ENCODE peak calls at places on chromosomes 4 and X, in six cellular contexts. One of them, this sample, is unnamed.

GRCh38 chr4:169208090-169208455 is 62.7 kb downstream of the SH3RF1 start:
- DNase-seq in right lobe of liver: no peak
- DNase-seq in stimulated activated CD4-positive, alpha-beta T cell treated with anti-CD3 and anti-CD28 coated beads, Interleukin-4, amount 100 ng/mL, for 48 hours: no peak
- DNase-seq in GM18507: no peak
- DNase-seq in sigmoid colon: no peak
- DNase-seq in A172: no peak
- DNase-seq in this sample: no peak

GRCh38 chr4:77621254-77621653 is 15.6 kb downstream of the CXCL13 start:
- DNase-seq in right lobe of liver: no peak
- DNase-seq in stimulated activated CD4-positive, alpha-beta T cell treated with anti-CD3 and anti-CD28 coated beads, Interleukin-4, amount 100 ng/mL, for 48 hours: no peak
- DNase-seq in GM18507: no peak
- DNase-seq in sigmoid colon: no peak
- DNase-seq in A172: no peak
- DNase-seq in this sample: no peak

GRCh38 chr4:184375027-184375426 is 99.3 kb downstream of the IRF2 start:
- DNase-seq in right lobe of liver: no peak
- DNase-seq in stimulated activated CD4-positive, alpha-beta T cell treated with anti-CD3 and anti-CD28 coated beads, Interleukin-4, amount 100 ng/mL, for 48 hours: no peak
- DNase-seq in GM18507: no peak
- DNase-seq in sigmoid colon: no peak
- DNase-seq in A172: no peak
- DNase-seq in this sample: no peak

GRCh38 chr4:139208404-139208945 is 31.5 kb upstream of the ELF2 start:
- DNase-seq in right lobe of liver: no peak
- DNase-seq in stimulated activated CD4-positive, alpha-beta T cell treated with anti-CD3 and anti-CD28 coated beads, Interleukin-4, amount 100 ng/mL, for 48 hours: no peak
- DNase-seq in GM18507: no peak
- DNase-seq in sigmoid colon: peak
- DNase-seq in A172: no peak
- DNase-seq in this sample: no peak

GRCh38 chrX:13126785-13127184 is 82.4 kb upstream of the FAM9C start:
- DNase-seq in right lobe of liver: no peak
- DNase-seq in stimulated activated CD4-positive, alpha-beta T cell treated with anti-CD3 and anti-CD28 coated beads, Interleukin-4, amount 100 ng/mL, for 48 hours: no peak
- DNase-seq in GM18507: no peak
- DNase-seq in sigmoid colon: no peak
- DNase-seq in A172: peak
- DNase-seq in this sample: no peak

GRCh38 chr4:172995704-172996103 is 172.9 kb upstream of the GALNT7 start:
- DNase-seq in right lobe of liver: no peak
- DNase-seq in stimulated activated CD4-positive, alpha-beta T cell treated with anti-CD3 and anti-CD28 coated beads, Interleukin-4, amount 100 ng/mL, for 48 hours: no peak
- DNase-seq in GM18507: no peak
- DNase-seq in sigmoid colon: no peak
- DNase-seq in A172: no peak
- DNase-seq in this sample: no peak

GRCh38 chrX:25206761-25207160 is 191.0 kb upstream of the ARX start:
- DNase-seq in right lobe of liver: no peak
- DNase-seq in stimulated activated CD4-positive, alpha-beta T cell treated with anti-CD3 and anti-CD28 coated beads, Interleukin-4, amount 100 ng/mL, for 48 hours: no peak
- DNase-seq in GM18507: no peak
- DNase-seq in sigmoid colon: no peak
- DNase-seq in A172: peak
- DNase-seq in this sample: no peak

GRCh38 chrX:39869846-39870601 is 227.7 kb downstream of the BCOR start:
- DNase-seq in right lobe of liver: no peak
- DNase-seq in stimulated activated CD4-positive, alpha-beta T cell treated with anti-CD3 and anti-CD28 coated beads, Interleukin-4, amount 100 ng/mL, for 48 hours: peak
- DNase-seq in GM18507: no peak
- DNase-seq in sigmoid colon: no peak
- DNase-seq in A172: peak
- DNase-seq in this sample: no peak

GRCh38 chr4:97867557-97868091 is 275.7 kb downstream of the STPG2 start:
- DNase-seq in right lobe of liver: no peak
- DNase-seq in stimulated activated CD4-positive, alpha-beta T cell treated with anti-CD3 and anti-CD28 coated beads, Interleukin-4, amount 100 ng/mL, for 48 hours: no peak
- DNase-seq in GM18507: no peak
- DNase-seq in sigmoid colon: no peak
- DNase-seq in A172: no peak
- DNase-seq in this sample: no peak

GRCh38 chr4:152535236-152535902 is 523 bp downstream of the FBXW7 start:
- DNase-seq in right lobe of liver: no peak
- DNase-seq in stimulated activated CD4-positive, alpha-beta T cell treated with anti-CD3 and anti-CD28 coated beads, Interleukin-4, amount 100 ng/mL, for 48 hours: peak
- DNase-seq in GM18507: no peak
- DNase-seq in sigmoid colon: peak
- DNase-seq in A172: no peak
- DNase-seq in this sample: peak

GRCh38 chr4:159389756-159390155 is 286.9 kb downstream of the RAPGEF2 start:
- DNase-seq in right lobe of liver: no peak
- DNase-seq in stimulated activated CD4-positive, alpha-beta T cell treated with anti-CD3 and anti-CD28 coated beads, Interleukin-4, amount 100 ng/mL, for 48 hours: no peak
- DNase-seq in GM18507: no peak
- DNase-seq in sigmoid colon: no peak
- DNase-seq in A172: no peak
- DNase-seq in this sample: peak

GRCh38 chr4:186924723-186925122 is 201.1 kb upstream of the FAT1 start:
- DNase-seq in right lobe of liver: no peak
- DNase-seq in stimulated activated CD4-positive, alpha-beta T cell treated with anti-CD3 and anti-CD28 coated beads, Interleukin-4, amount 100 ng/mL, for 48 hours: no peak
- DNase-seq in GM18507: no peak
- DNase-seq in sigmoid colon: no peak
- DNase-seq in A172: no peak
- DNase-seq in this sample: no peak

GRCh38 chr4:135120190-135120589 is 918.6 kb upstream of the PABPC4L start:
- DNase-seq in right lobe of liver: no peak
- DNase-seq in stimulated activated CD4-positive, alpha-beta T cell treated with anti-CD3 and anti-CD28 coated beads, Interleukin-4, amount 100 ng/mL, for 48 hours: no peak
- DNase-seq in GM18507: no peak
- DNase-seq in sigmoid colon: no peak
- DNase-seq in A172: no peak
- DNase-seq in this sample: no peak

GRCh38 chr4:69830529-69831269 is 29.2 kb downstream of the SULT1E1 start:
- DNase-seq in right lobe of liver: peak
- DNase-seq in stimulated activated CD4-positive, alpha-beta T cell treated with anti-CD3 and anti-CD28 coated beads, Interleukin-4, amount 100 ng/mL, for 48 hours: no peak
- DNase-seq in GM18507: no peak
- DNase-seq in sigmoid colon: no peak
- DNase-seq in A172: no peak
- DNase-seq in this sample: no peak

GRCh38 chr4:122614621-122615020 is 6.2 kb downstream of the IL21 start:
- DNase-seq in right lobe of liver: no peak
- DNase-seq in stimulated activated CD4-positive, alpha-beta T cell treated with anti-CD3 and anti-CD28 coated beads, Interleukin-4, amount 100 ng/mL, for 48 hours: no peak
- DNase-seq in GM18507: no peak
- DNase-seq in sigmoid colon: no peak
- DNase-seq in A172: no peak
- DNase-seq in this sample: no peak

GRCh38 chrX:101347859-101348451 is 587 bp downstream of the TIMM8A start:
- DNase-seq in right lobe of liver: peak
- DNase-seq in stimulated activated CD4-positive, alpha-beta T cell treated with anti-CD3 and anti-CD28 coated beads, Interleukin-4, amount 100 ng/mL, for 48 hours: no peak
- DNase-seq in GM18507: no peak
- DNase-seq in sigmoid colon: no peak
- DNase-seq in A172: no peak
- DNase-seq in this sample: no peak

GRCh38 chr4:24078347-24078962 is 188.6 kb upstream of the PPARGC1A start:
- DNase-seq in right lobe of liver: no peak
- DNase-seq in stimulated activated CD4-positive, alpha-beta T cell treated with anti-CD3 and anti-CD28 coated beads, Interleukin-4, amount 100 ng/mL, for 48 hours: no peak
- DNase-seq in GM18507: no peak
- DNase-seq in sigmoid colon: no peak
- DNase-seq in A172: no peak
- DNase-seq in this sample: no peak

GRCh38 chr4:1978226-1978625 is 30.5 kb downstream of the NELFA start:
- DNase-seq in right lobe of liver: no peak
- DNase-seq in stimulated activated CD4-positive, alpha-beta T cell treated with anti-CD3 and anti-CD28 coated beads, Interleukin-4, amount 100 ng/mL, for 48 hours: no peak
- DNase-seq in GM18507: no peak
- DNase-seq in sigmoid colon: no peak
- DNase-seq in A172: no peak
- DNase-seq in this sample: no peak

GRCh38 chrX:19911784-19912183 is 24.4 kb upstream of the SH3KBP1 start:
- DNase-seq in right lobe of liver: no peak
- DNase-seq in stimulated activated CD4-positive, alpha-beta T cell treated with anti-CD3 and anti-CD28 coated beads, Interleukin-4, amount 100 ng/mL, for 48 hours: no peak
- DNase-seq in GM18507: no peak
- DNase-seq in sigmoid colon: no peak
- DNase-seq in A172: no peak
- DNase-seq in this sample: no peak

GRCh38 chrX:17361620-17362019 is 13.4 kb upstream of the NHS start:
- DNase-seq in right lobe of liver: no peak
- DNase-seq in stimulated activated CD4-positive, alpha-beta T cell treated with anti-CD3 and anti-CD28 coated beads, Interleukin-4, amount 100 ng/mL, for 48 hours: no peak
- DNase-seq in GM18507: no peak
- DNase-seq in sigmoid colon: no peak
- DNase-seq in A172: peak
- DNase-seq in this sample: no peak

GRCh38 chr4:88087004-88087403 is 71.4 kb downstream of the ABCG2 start:
- DNase-seq in right lobe of liver: no peak
- DNase-seq in stimulated activated CD4-positive, alpha-beta T cell treated with anti-CD3 and anti-CD28 coated beads, Interleukin-4, amount 100 ng/mL, for 48 hours: no peak
- DNase-seq in GM18507: no peak
- DNase-seq in sigmoid colon: no peak
- DNase-seq in A172: no peak
- DNase-seq in this sample: no peak

GRCh38 chrX:100995469-100995868 is 26.0 kb downstream of the ARL13A start:
- DNase-seq in right lobe of liver: no peak
- DNase-seq in stimulated activated CD4-positive, alpha-beta T cell treated with anti-CD3 and anti-CD28 coated beads, Interleukin-4, amount 100 ng/mL, for 48 hours: peak
- DNase-seq in GM18507: no peak
- DNase-seq in sigmoid colon: no peak
- DNase-seq in A172: peak
- DNase-seq in this sample: no peak

GRCh38 chr4:519203-519651 is 20.2 kb downstream of the PIGG start:
- DNase-seq in right lobe of liver: no peak
- DNase-seq in stimulated activated CD4-positive, alpha-beta T cell treated with anti-CD3 and anti-CD28 coated beads, Interleukin-4, amount 100 ng/mL, for 48 hours: no peak
- DNase-seq in GM18507: no peak
- DNase-seq in sigmoid colon: no peak
- DNase-seq in A172: no peak
- DNase-seq in this sample: no peak

GRCh38 chr4:7428261-7429068 is 6.3 kb downstream of the PSAPL1 start:
- DNase-seq in right lobe of liver: peak
- DNase-seq in stimulated activated CD4-positive, alpha-beta T cell treated with anti-CD3 and anti-CD28 coated beads, Interleukin-4, amount 100 ng/mL, for 48 hours: no peak
- DNase-seq in GM18507: no peak
- DNase-seq in sigmoid colon: peak
- DNase-seq in A172: no peak
- DNase-seq in this sample: peak

GRCh38 chr4:27684501-27685077 is 823.9 kb downstream of the STIM2 start:
- DNase-seq in right lobe of liver: peak
- DNase-seq in stimulated activated CD4-positive, alpha-beta T cell treated with anti-CD3 and anti-CD28 coated beads, Interleukin-4, amount 100 ng/mL, for 48 hours: no peak
- DNase-seq in GM18507: no peak
- DNase-seq in sigmoid colon: peak
- DNase-seq in A172: peak
- DNase-seq in this sample: peak

GRCh38 chr4:24488399-24489164 is 95.8 kb downstream of the DHX15 start:
- DNase-seq in right lobe of liver: peak
- DNase-seq in stimulated activated CD4-positive, alpha-beta T cell treated with anti-CD3 and anti-CD28 coated beads, Interleukin-4, amount 100 ng/mL, for 48 hours: no peak
- DNase-seq in GM18507: peak
- DNase-seq in sigmoid colon: peak
- DNase-seq in A172: peak
- DNase-seq in this sample: peak

GRCh38 chr4:177105526-177105925 is 204.1 kb upstream of the NEIL3 start:
- DNase-seq in right lobe of liver: no peak
- DNase-seq in stimulated activated CD4-positive, alpha-beta T cell treated with anti-CD3 and anti-CD28 coated beads, Interleukin-4, amount 100 ng/mL, for 48 hours: no peak
- DNase-seq in GM18507: no peak
- DNase-seq in sigmoid colon: no peak
- DNase-seq in A172: no peak
- DNase-seq in this sample: no peak

GRCh38 chrX:8484360-8484759 is 19.7 kb downstream of the VCX3B start:
- DNase-seq in right lobe of liver: no peak
- DNase-seq in stimulated activated CD4-positive, alpha-beta T cell treated with anti-CD3 and anti-CD28 coated beads, Interleukin-4, amount 100 ng/mL, for 48 hours: no peak
- DNase-seq in GM18507: no peak
- DNase-seq in sigmoid colon: no peak
- DNase-seq in A172: no peak
- DNase-seq in this sample: no peak

GRCh38 chr4:98524271-98524670 is 134.1 kb downstream of the TSPAN5 start:
- DNase-seq in right lobe of liver: no peak
- DNase-seq in stimulated activated CD4-positive, alpha-beta T cell treated with anti-CD3 and anti-CD28 coated beads, Interleukin-4, amount 100 ng/mL, for 48 hours: no peak
- DNase-seq in GM18507: no peak
- DNase-seq in sigmoid colon: no peak
- DNase-seq in A172: no peak
- DNase-seq in this sample: no peak

GRCh38 chr4:79059631-79060399 is 120.6 kb upstream of the PAQR3 start:
- DNase-seq in right lobe of liver: no peak
- DNase-seq in stimulated activated CD4-positive, alpha-beta T cell treated with anti-CD3 and anti-CD28 coated beads, Interleukin-4, amount 100 ng/mL, for 48 hours: no peak
- DNase-seq in GM18507: no peak
- DNase-seq in sigmoid colon: no peak
- DNase-seq in A172: no peak
- DNase-seq in this sample: no peak